ENCODE peak calls at places on chromosomes 3 and 15, in four cellular contexts. C is GM13976, H is psoas muscle, V is ureter. D is an unnamed sample.

GRCh38 chr3:62131620-62132019 is 241.7 kb downstream of the FEZF2 start:
- DNase-seq in C (no peak), H (no peak), V (no peak), D (no peak)

GRCh38 chr15:80679805-80680175 is 15.3 kb upstream of the ABHD17C start:
- DNase-seq in C (no peak), H (no peak), V (no peak), D (no peak)

GRCh38 chr3:10926831-10927521 is 65.6 kb upstream of the SLC6A1 start:
- DNase-seq in C (no peak), H (no peak), V (peak; percentile 23), D (peak; percentile 82)

GRCh38 chr15:90598053-90598577 is 68.4 kb downstream of the CRTC3 start:
- DNase-seq in C (peak; percentile 80), H (peak; percentile 72), V (peak; percentile 74), D (peak; percentile 85)

GRCh38 chr3:122987726-122988319 is 39.7 kb downstream of the SEMA5B start:
- DNase-seq in C (no peak), H (no peak), V (no peak), D (no peak)

GRCh38 chr15:67019886-67020520 is 45.4 kb upstream of the SMAD3 start:
- DNase-seq in C (no peak), H (no peak), V (no peak), D (no peak)

GRCh38 chr3:160831411-160831810 is 75.4 kb downstream of the PPM1L start:
- DNase-seq in C (no peak), H (no peak), V (no peak), D (no peak)

GRCh38 chr3:119781330-119782198 is at the start of gene NR1I2:
- DNase-seq in C (no peak), H (no peak), V (no peak), D (no peak)

D was measured in posterior vena cava.